ENCODE peak calls at places on chromosome 9, in seven cellular contexts. C is IMR-90, T is ovary, L is heart left ventricle, R is body of pancreas, F is spleen, O is breast epithelium. X is an unnamed sample. For H3K4me1, the result is how much of the 10 kb centered on the place peaks cover.

GRCh38 chr9:99489043-99489378 is 266.9 kb downstream of the SEC61B start:
- DNase-seq in O (no peak), R (no peak), F (no peak), T (no peak), C (peak), L (no peak), X (no peak)

GRCh38 chr9:94002316-94003140 is 47.4 kb upstream of the BARX1 start:
- DNase-seq in C (peak), F (no peak), L (no peak), O (no peak), T (no peak), R (peak), X (no peak)

GRCh38 chr9:33125871-33126822 is 41.0 kb downstream of the B4GALT1 start:
- DNase-seq in F (peak), C (peak), O (no peak), L (no peak), T (peak), R (no peak), X (no peak)

GRCh38 chr9:114214686-114215397 is 59.5 kb downstream of the COL27A1 start:
- DNase-seq in L (no peak), O (no peak), R (no peak), C (no peak), F (no peak), T (no peak), X (no peak)

GRCh38 chr9:111926421-111926875 is 29.8 kb downstream of the UGCG start:
- DNase-seq in C (peak), F (peak), R (no peak), T (no peak), O (no peak), L (no peak), X (no peak)

GRCh38 chr9:5910413-5911057 is 19.8 kb downstream of the MLANA start:
- DNase-seq in O (no peak), R (no peak), T (no peak), C (no peak), L (no peak), F (no peak), X (no peak)

GRCh38 chr9:89880161-89880560 is 275.3 kb downstream of the GADD45G start:
- DNase-seq in F (peak), R (no peak), L (peak), T (no peak), C (no peak), O (peak), X (no peak)

GRCh38 chr9:34899535-34900158 is 58.4 kb upstream of the PHF24 start:
- DNase-seq in F (peak), C (peak), L (peak), O (peak), R (peak), T (peak), X (peak)

GRCh38 chr9:27291292-27291691 is 5.7 kb downstream of the EQTN start:
- DNase-seq in L (no peak), F (no peak), R (no peak), O (no peak), T (no peak), C (no peak), X (no peak)

GRCh38 chr9:27108981-27109541 is at the start of gene TEK:
- DNase-seq in O (no peak), F (no peak), C (peak), L (no peak), T (no peak), R (no peak), X (no peak)

GRCh38 chr9:81472701-81473100 is 216.6 kb downstream of the TLE1 start:
- DNase-seq in L (no peak), R (peak), O (no peak), F (no peak), C (no peak), T (no peak), X (no peak)

GRCh38 chr9:79928661-79929060 is 356.9 kb downstream of the TLE4 start:
- DNase-seq in O (no peak), L (no peak), C (no peak), R (no peak), F (no peak), T (no peak), X (no peak)

GRCh38 chr9:113302792-113303418 is at the start of gene RNF183:
- DNase-seq in L (no peak), C (no peak), R (no peak), F (no peak), T (no peak), O (no peak), X (no peak)

GRCh38 chr9:99197987-99198386 is 23.8 kb downstream of the ALG2 start:
- DNase-seq in F (no peak), C (no peak), R (no peak), T (no peak), O (no peak), L (no peak), X (no peak)

GRCh38 chr9:15622596-15622995 is 69.8 kb downstream of the CCDC171 start:
- DNase-seq in L (no peak), O (no peak), C (peak), F (no peak), R (no peak), T (no peak), X (no peak)

GRCh38 chr9:120713257-120714087 is 798 bp downstream of the MEGF9 start:
- DNase-seq in T (peak), O (no peak), L (peak), F (peak), R (peak), C (no peak), X (peak)

GRCh38 chr9:73039253-73039915 is 86.5 kb upstream of the ALDH1A1 start:
- DNase-seq in T (peak), C (no peak), F (no peak), O (no peak), R (peak), L (no peak), X (peak)

GRCh38 chr9:126687868-126688503 is 74.3 kb downstream of the LMX1B start:
- DNase-seq in T (peak), F (no peak), C (no peak), O (no peak), L (peak), R (no peak), X (no peak)

GRCh38 chr9:124941689-124942561 is 1.0 kb upstream of the GOLGA1 start:
- DNase-seq in O (peak), F (peak), L (peak), R (peak), C (peak), T (peak), X (peak)

GRCh38 chr9:75995066-75995465 is 104.6 kb downstream of the PCSK5 start:
- DNase-seq in C (no peak), T (no peak), F (no peak), L (no peak), O (no peak), R (no peak), X (no peak)

GRCh38 chr9:78296208-78296892 is 575 bp upstream of the PSAT1 start:
- DNase-seq in F (peak), L (peak), O (no peak), C (peak), T (peak), R (peak), X (peak)

GRCh38 chr9:98380065-98380681 is 124.7 kb upstream of the TBC1D2 start:
- DNase-seq in T (no peak), O (no peak), F (peak), C (peak), R (peak), L (no peak), X (no peak)

GRCh38 chr9:27408523-27408922 is 111.6 kb upstream of the EQTN start:
- DNase-seq in C (no peak), O (no peak), R (no peak), F (no peak), T (no peak), L (no peak), X (no peak)

GRCh38 chr9:69250681-69251080 is 74.3 kb upstream of the ENTREP1 start:
- DNase-seq in R (no peak), C (no peak), F (no peak), O (no peak), L (no peak), T (no peak), X (no peak)

GRCh38 chr9:35397216-35397698 is 92.7 kb upstream of the RUSC2 start:
- DNase-seq in F (no peak), C (no peak), T (no peak), O (no peak), L (no peak), R (no peak), X (no peak)

GRCh38 chr9:88319936-88320747 is 68.1 kb upstream of the SPIN1 start:
- DNase-seq in C (peak), L (no peak), F (no peak), T (no peak), O (no peak), R (no peak), X (no peak)

GRCh38 chr9:130220351-130220750 is 45.2 kb upstream of the HMCN2 start:
- DNase-seq in C (peak), R (no peak), F (no peak), O (no peak), T (peak), L (no peak), X (peak)

GRCh38 chr9:134735441-134736175 is 94.0 kb downstream of the COL5A1 start:
- DNase-seq in F (no peak), R (peak), T (peak), C (no peak), L (peak), O (no peak), X (peak)
- H3K4me1 ChIP-seq in F (under half), R (under half), T (under half), C (under half), L (under half), O (under half), X (under half)

DNA sequence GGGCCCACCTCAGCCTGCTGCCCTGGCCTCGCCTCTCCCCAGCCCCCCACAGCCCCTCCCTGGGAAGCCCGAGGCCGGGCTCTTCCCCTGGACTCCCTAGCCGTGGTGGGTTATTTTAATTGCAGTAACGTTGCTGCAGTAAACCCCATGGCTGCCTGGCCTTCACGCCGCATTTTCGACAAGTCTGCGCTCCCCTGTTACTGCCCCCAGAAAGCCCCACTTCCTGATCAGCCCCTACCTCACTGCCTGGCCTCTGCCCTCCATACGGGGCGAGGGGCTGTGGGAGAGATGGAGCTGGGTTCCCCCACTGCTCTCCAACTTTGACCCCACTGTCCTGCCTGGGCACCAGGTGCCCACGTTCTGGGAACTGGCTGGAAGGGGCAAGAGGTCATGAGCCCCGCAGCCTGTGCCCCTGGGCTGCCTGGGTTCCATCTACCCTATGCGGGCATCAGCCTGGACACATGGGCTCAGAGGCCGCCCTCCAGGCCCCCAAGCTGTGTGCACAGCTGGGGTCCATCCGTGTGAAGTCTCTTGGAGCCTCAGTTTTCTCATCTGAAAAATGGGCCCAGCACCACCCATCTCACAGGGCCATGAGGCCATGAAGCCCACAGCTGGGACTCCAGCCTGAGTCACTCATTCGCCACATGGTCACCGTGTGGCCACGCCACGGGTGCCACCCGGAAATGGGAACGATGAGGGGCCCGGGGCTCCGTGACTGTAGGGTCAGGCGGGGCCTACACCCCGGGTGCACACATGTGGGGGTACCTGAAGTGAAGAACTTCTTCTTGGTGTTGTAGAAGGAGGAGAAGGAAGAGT is 11.5 kb downstream of the EGFL7 start:
- DNase-seq in C (no peak), L (no peak), T (no peak), R (no peak), O (no peak), F (no peak), X (no peak)
- TF ChIP-seq POLR2A in C (no peak), L (no peak), T (no peak), R (no peak), O (no peak), F (no peak), X (no peak)

GRCh38 chr9:133114451-133114885 is 6.6 kb downstream of the RALGDS start:
- DNase-seq in R (peak), C (peak), O (no peak), F (peak), T (peak), L (peak), X (no peak)
- H3K4me1 ChIP-seq in R (half or more), C (under half), O (half or more), F (half or more), T (under half), L (half or more), X (under half)

GRCh38 chr9:70412678-70413426 is 1.6 kb downstream of the KLF9 start:
- DNase-seq in R (peak), T (peak), F (peak), L (peak), O (peak), C (peak), X (peak)
- TF ChIP-seq POLR2A in R (no peak), T (no peak), F (no peak), L (no peak), O (peak), C (peak), X (peak)

GRCh38 chr9:134364391-134365114 is 38.3 kb downstream of the RXRA start:
- DNase-seq in R (no peak), T (no peak), C (no peak), L (no peak), O (no peak), F (no peak), X (no peak)
- H3K4me1 ChIP-seq in R (half or more), T (under half), C (under half), L (half or more), O (under half), F (half or more), X (under half)